ENCODE peak calls at places on chromosomes 5 and 9, in five cellular contexts. T is IMR-90, N is Karpas-422, Q is body of pancreas, W is OCI-LY7. H is an unnamed sample.
A peak's percentile ranks its signal among the peaks of the same experiment; 100 is the strongest.

GRCh38 chr9:94630833-94631232 is 8.5 kb downstream of the FBP1 start:
- DNase-seq in T (no peak), N (no peak), Q (peak; percentile 82), W (no peak), H (no peak)

GRCh38 chr5:151923865-151924264 is 786 bp downstream of the GLRA1 start:
- DNase-seq in T (no peak), N (no peak), Q (no peak), W (no peak), H (no peak)

GRCh38 chr9:124475868-124476690 is 25.8 kb downstream of the ADGRD2 start:
- DNase-seq in T (no peak), N (no peak), Q (no peak), W (no peak), H (no peak)

GRCh38 chr5:35815089-35815936 is 41.4 kb upstream of the IL7R start:
- DNase-seq in T (no peak), N (peak; percentile 71), Q (no peak), W (peak; percentile 73), H (peak; percentile 55)

GRCh38 chr9:115969096-115969495 is 184.5 kb upstream of the PAPPA start:
- DNase-seq in T (no peak), N (no peak), Q (no peak), W (no peak), H (no peak)

GRCh38 chr5:151225475-151225874 is 1.6 kb upstream of the CCDC69 start:
- DNase-seq in T (no peak), N (no peak), Q (no peak), W (no peak), H (no peak)

GRCh38 chr5:63125862-63126261 is 547.2 kb downstream of the LRRC70 start:
- DNase-seq in T (peak; percentile 33), N (peak; percentile 70), Q (peak; percentile 2), W (peak; percentile 8), H (peak; percentile 28)

GRCh38 chr5:86664173-86664572 is 46.4 kb downstream of the COX7C start:
- DNase-seq in T (no peak), N (no peak), Q (no peak), W (no peak), H (no peak)

GRCh38 chr5:90356612-90357011 is 52.9 kb downstream of the CETN3 start:
- DNase-seq in T (no peak), N (no peak), Q (no peak), W (no peak), H (no peak)

GRCh38 chr9:88106492-88106891 is 31.8 kb downstream of the SPATA31C2 start:
- DNase-seq in T (peak; percentile 36), N (peak; percentile 59), Q (peak; percentile 47), W (no peak), H (no peak)

GRCh38 chr5:36820900-36821299 is 55.7 kb upstream of the NIPBL start:
- DNase-seq in T (no peak), N (no peak), Q (no peak), W (no peak), H (peak; percentile 9)

GRCh38 chr9:106800691-106801090 is 62.3 kb upstream of the ZNF462 start:
- DNase-seq in T (no peak), N (no peak), Q (no peak), W (no peak), H (no peak)

GRCh38 chr5:35354751-35355150 is 124.5 kb upstream of the PRLR start:
- DNase-seq in T (no peak), N (no peak), Q (peak; percentile 17), W (no peak), H (no peak)

GRCh38 chr5:1875481-1875842 is 7.3 kb downstream of the IRX4 start:
- DNase-seq in T (no peak), N (no peak), Q (no peak), W (no peak), H (no peak)

GRCh38 chr5:1876708-1877433 is 5.9 kb downstream of the IRX4 start:
- DNase-seq in T (no peak), N (no peak), Q (no peak), W (no peak), H (no peak)

GRCh38 chr5:1874820-1875219 is 7.9 kb downstream of the IRX4 start:
- DNase-seq in T (no peak), N (peak; percentile 90), Q (no peak), W (peak; percentile 72), H (no peak)

GRCh38 chr5:1877434-1878049 is 5.2 kb downstream of the IRX4 start:
- DNase-seq in T (no peak), N (no peak), Q (no peak), W (peak; percentile 2), H (no peak)

DNA sequence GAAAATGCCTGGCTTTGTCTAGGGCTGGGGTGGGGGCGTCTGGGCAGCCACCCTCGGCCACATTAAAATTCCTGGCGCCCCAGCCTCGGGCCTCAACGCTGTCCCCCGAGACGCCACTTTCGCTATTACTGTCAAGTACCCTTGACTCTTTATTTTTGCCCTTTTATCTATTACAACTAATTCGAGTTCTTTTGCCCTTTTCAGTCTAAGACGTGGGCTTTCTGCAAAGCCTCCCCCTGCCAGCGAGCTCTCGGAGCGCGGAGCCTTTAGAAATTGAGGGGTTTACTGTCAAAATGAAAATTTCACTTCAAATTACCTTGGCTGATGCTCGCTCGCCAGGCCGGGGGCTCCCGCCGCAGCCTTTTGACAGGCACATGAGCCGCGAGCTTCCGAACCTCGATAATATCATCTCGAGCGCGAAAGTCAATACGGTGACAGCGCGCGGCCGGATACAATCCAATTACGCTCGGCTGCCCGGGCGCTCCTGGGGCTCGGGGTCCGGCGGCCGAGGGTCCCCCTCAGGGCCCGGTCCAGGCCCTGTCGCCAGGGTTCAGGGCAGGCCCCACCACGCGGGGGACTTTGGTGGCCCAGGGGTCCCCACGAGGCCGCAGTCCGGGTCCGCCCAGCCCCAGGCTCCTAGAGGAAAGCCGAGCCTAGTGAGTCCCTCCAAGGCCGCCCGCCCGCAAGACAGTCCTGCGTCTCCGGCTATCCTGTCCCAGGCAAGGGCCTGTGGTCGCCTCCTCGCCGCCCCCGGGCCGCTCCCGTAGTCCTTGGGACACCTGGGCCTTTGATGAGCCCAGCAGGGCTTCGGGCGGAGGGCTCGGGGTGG is 6.7 kb downstream of the IRX4 start:
- DNase-seq in T (no peak), N (no peak), Q (no peak), W (no peak), H (no peak)
- H3K4me3 ChIP-seq in T (no peak overlapping the region), N (peak overlapping the region; percentile 67), Q (no peak overlapping the region), W (no peak overlapping the region), H (no peak overlapping the region)

GRCh38 chr5:83353774-83354173 is 117.8 kb upstream of the VCAN start:
- DNase-seq in T (no peak), N (no peak), Q (no peak), W (no peak), H (no peak)
- H3K4me3 ChIP-seq in T (no peak overlapping the region), N (no peak overlapping the region), Q (no peak overlapping the region), W (no peak overlapping the region), H (no peak overlapping the region)

GRCh38 chr9:109868222-109868621 is 88.2 kb downstream of the PALM2AKAP2 start:
- DNase-seq in T (peak; percentile 50), N (no peak), Q (no peak), W (no peak), H (no peak)
- H3K4me3 ChIP-seq in T (no peak overlapping the region), N (no peak overlapping the region), Q (no peak overlapping the region), W (no peak overlapping the region), H (no peak overlapping the region)

GRCh38 chr5:147633173-147633572 is 123.3 kb upstream of the DPYSL3 start:
- DNase-seq in T (no peak), N (no peak), Q (no peak), W (no peak), H (no peak)

GRCh38 chr5:147626494-147626893 is 116.6 kb upstream of the DPYSL3 start:
- DNase-seq in T (no peak), N (no peak), Q (no peak), W (no peak), H (no peak)

GRCh38 chr5:147628054-147628895 is 118.4 kb upstream of the DPYSL3 start:
- DNase-seq in T (peak; percentile 55), N (peak; percentile 93), Q (peak; percentile 78), W (peak; percentile 71), H (peak; percentile 60)

GRCh38 chr5:147631428-147631985 is 121.6 kb upstream of the DPYSL3 start:
- DNase-seq in T (no peak), N (no peak), Q (no peak), W (no peak), H (no peak)

GRCh38 chr5:147629196-147629595 is 119.3 kb upstream of the DPYSL3 start:
- DNase-seq in T (no peak), N (no peak), Q (no peak), W (no peak), H (no peak)
- H3K4me3 ChIP-seq in T (no peak overlapping the region), N (no peak overlapping the region), Q (no peak overlapping the region), W (no peak overlapping the region), H (no peak overlapping the region)

DNA sequence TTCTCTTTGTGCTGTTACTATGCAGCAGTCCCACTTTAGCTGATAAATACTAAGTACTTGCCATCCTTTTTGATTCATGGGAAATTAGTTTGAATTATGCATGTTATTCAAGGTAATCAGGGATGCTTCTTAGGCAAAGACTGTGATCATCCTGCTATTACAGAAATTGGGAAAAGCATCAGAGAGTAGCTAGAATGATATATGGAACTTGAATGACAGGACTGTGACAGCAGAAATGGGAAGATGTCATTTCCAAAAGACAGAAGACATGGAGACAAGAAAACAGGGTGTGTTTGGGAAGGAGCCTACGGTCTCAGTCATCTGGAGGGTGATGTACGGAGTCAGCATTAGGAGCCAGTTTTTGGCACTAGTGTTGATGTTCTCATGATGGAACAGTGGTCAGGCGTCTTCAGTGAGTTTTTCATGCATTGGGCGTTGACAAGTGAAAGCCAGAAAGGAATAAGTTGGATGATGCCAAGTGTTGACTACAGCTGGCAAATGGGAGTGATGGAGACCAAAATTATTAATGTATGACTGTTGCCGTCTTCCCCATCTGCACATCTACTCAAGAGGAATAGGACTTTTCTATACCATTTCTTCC is 70.4 kb downstream of the TMEM167A start:
- DNase-seq in T (no peak), N (no peak), Q (no peak), W (no peak), H (no peak)
- H3K4me3 ChIP-seq in T (no peak overlapping the region), N (no peak overlapping the region), Q (no peak overlapping the region), W (no peak overlapping the region), H (no peak overlapping the region)

GRCh38 chr9:129891519-129891918 is 56.3 kb downstream of the USP20 start:
- DNase-seq in T (no peak), N (no peak), Q (no peak), W (no peak), H (peak; percentile 47)

GRCh38 chr9:129888809-129889460 is 53.7 kb downstream of the USP20 start:
- DNase-seq in T (no peak), N (no peak), Q (no peak), W (no peak), H (no peak)

GRCh38 chr9:129888085-129888808 is 53.0 kb downstream of the USP20 start:
- DNase-seq in T (no peak), N (peak; percentile 97), Q (peak; percentile 61), W (peak; percentile 98), H (peak; percentile 99)

GRCh38 chr9:129889461-129889935 is 54.2 kb downstream of the USP20 start:
- DNase-seq in T (no peak), N (no peak), Q (no peak), W (no peak), H (no peak)

DNA sequence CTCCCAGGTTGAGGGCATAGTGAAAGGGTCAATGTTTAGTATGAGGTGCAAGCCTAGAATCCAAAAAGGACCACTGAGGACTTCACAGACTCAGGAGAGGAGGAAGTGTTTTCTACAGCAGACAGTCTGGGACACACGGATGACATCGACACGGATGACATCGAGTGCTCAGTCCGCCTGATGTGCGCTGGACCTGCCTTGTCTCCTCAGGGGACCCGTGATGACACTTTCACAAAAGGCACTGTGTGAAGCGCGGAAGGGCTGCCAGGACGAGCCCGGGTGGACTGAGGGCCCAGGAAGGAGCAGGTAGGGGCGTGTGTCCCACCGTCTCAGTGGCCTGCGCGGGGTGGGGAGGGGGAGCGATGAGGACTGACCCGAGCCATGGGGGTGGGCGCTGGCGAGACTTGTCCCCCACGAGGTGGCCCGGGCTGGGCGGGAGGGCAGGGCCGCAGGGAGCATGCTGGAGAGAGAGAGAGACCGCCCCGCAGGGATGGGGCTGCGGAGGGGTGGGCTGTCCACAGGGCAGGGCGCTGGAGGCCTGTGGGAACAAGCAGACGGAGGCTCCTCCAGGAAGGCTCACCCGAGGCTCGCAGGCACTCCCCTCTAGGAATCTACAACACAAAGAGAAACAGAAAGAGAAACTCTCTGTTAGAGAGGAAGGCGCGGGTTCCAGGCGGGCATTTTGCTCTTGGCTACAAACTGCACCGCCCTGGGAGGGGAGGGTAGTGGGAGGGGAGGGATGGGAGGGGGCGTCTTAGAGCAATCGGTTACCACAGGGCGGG is 54.9 kb downstream of the USP20 start:
- DNase-seq in T (no peak), N (no peak), Q (peak; percentile 35), W (no peak), H (peak; percentile 88)
- H3K4me3 ChIP-seq in T (no peak overlapping the region), N (no peak overlapping the region), Q (no peak overlapping the region), W (no peak overlapping the region), H (peak overlapping the region; percentile 46)